ENCODE peak calls at places on chromosome 20, in ten cellular contexts. R, I, W, F, M, B, L, V, D and O are unnamed samples. For H3K9me3, the result is how much of the 10 kb centered on the place peaks cover.

GRCh38 chr20:33480071-33480470 is 9.8 kb upstream of the CBFA2T2 start:
- DNase-seq in R (no peak), I (no peak), W (no peak), F (no peak), M (peak), B (no peak), L (no peak), V (no peak), D (no peak), O (no peak)

GRCh38 chr20:10360878-10361277 is 73.1 kb downstream of the MKKS start:
- DNase-seq in R (no peak), I (no peak), W (no peak), F (no peak), M (no peak), B (no peak), L (no peak), V (no peak), D (no peak), O (no peak)

GRCh38 chr20:36830791-36831691 is 44.9 kb upstream of the TLDC2 start:
- DNase-seq in R (peak), I (peak), W (no peak), F (no peak), M (no peak), B (no peak), L (peak), V (peak), D (no peak), O (no peak)

GRCh38 chr20:5073154-5074049 is 46.4 kb downstream of the PCNA start:
- DNase-seq in R (peak), I (peak), W (peak), F (no peak), M (peak), B (no peak), L (peak), V (peak), D (peak), O (peak)

GRCh38 chr20:64165866-64166600 is 1.8 kb downstream of the MYT1 start:
- DNase-seq in R (no peak), I (peak), W (no peak), F (no peak), M (no peak), B (no peak), L (no peak), V (no peak), D (no peak), O (no peak)

GRCh38 chr20:8542115-8542486 is 410.0 kb downstream of the PLCB1 start:
- DNase-seq in R (no peak), I (no peak), W (no peak), F (no peak), M (no peak), B (no peak), L (no peak), V (no peak), D (no peak), O (no peak)

GRCh38 chr20:13526551-13526950 is 112.2 kb downstream of the TASP1 start:
- DNase-seq in R (no peak), I (no peak), W (no peak), F (no peak), M (no peak), B (no peak), L (no peak), V (no peak), D (no peak), O (no peak)

GRCh38 chr20:63874254-63874653 is 9.2 kb downstream of the TPD52L2 start:
- DNase-seq in R (no peak), I (no peak), W (no peak), F (no peak), M (no peak), B (no peak), L (no peak), V (no peak), D (no peak), O (no peak)

GRCh38 chr20:41872986-41873385 is 254.8 kb upstream of the CHD6 start:
- DNase-seq in R (no peak), I (no peak), W (no peak), F (no peak), M (no peak), B (no peak), L (no peak), V (no peak), D (no peak), O (no peak)

GRCh38 chr20:8454137-8454712 is 322.2 kb downstream of the PLCB1 start:
- DNase-seq in R (no peak), I (peak), W (peak), F (no peak), M (no peak), B (no peak), L (no peak), V (no peak), D (no peak), O (no peak)

GRCh38 chr20:4230651-4231050 is 215.3 kb upstream of the RNF24 start:
- DNase-seq in R (no peak), I (no peak), W (no peak), F (no peak), M (no peak), B (no peak), L (no peak), V (no peak), D (no peak), O (no peak)

GRCh38 chr20:21613512-21613911 is 92.0 kb upstream of the PAX1 start:
- DNase-seq in R (no peak), I (no peak), W (no peak), F (no peak), M (peak), B (no peak), L (no peak), V (peak), D (peak), O (no peak)

GRCh38 chr20:16732506-16733152 is 2.8 kb downstream of the SNRPB2 start:
- DNase-seq in R (no peak), I (peak), W (no peak), F (no peak), M (no peak), B (no peak), L (no peak), V (no peak), D (no peak), O (no peak)

GRCh38 chr20:23159923-23160445 is 73.9 kb upstream of the CD93 start:
- DNase-seq in R (no peak), I (no peak), W (no peak), F (no peak), M (no peak), B (no peak), L (no peak), V (no peak), D (no peak), O (no peak)

GRCh38 chr20:2006452-2007381 is 12.9 kb upstream of the PDYN start:
- DNase-seq in R (no peak), I (peak), W (no peak), F (no peak), M (no peak), B (peak), L (no peak), V (no peak), D (peak), O (no peak)

GRCh38 chr20:4532772-4533171 is 188.9 kb upstream of the PRND start:
- DNase-seq in R (no peak), I (no peak), W (no peak), F (no peak), M (no peak), B (no peak), L (no peak), V (no peak), D (no peak), O (no peak)

GRCh38 chr20:38883081-38883980 is 42.9 kb upstream of the FAM83D start:
- DNase-seq in R (no peak), I (peak), W (no peak), F (no peak), M (no peak), B (no peak), L (no peak), V (peak), D (no peak), O (no peak)

GRCh38 chr20:61256819-61257218 is 4.8 kb downstream of the CDH4 start:
- DNase-seq in R (no peak), I (no peak), W (no peak), F (no peak), M (no peak), B (no peak), L (no peak), V (no peak), D (no peak), O (no peak)

GRCh38 chr20:50248104-50248631 is 57.5 kb downstream of the CEBPB start:
- DNase-seq in R (no peak), I (no peak), W (no peak), F (no peak), M (no peak), B (peak), L (no peak), V (peak), D (peak), O (no peak)

GRCh38 chr20:63627700-63628245 is 872 bp upstream of the GMEB2 start:
- DNase-seq in R (peak), I (no peak), W (no peak), F (no peak), M (no peak), B (peak), L (no peak), V (peak), D (no peak), O (no peak)

GRCh38 chr20:50772418-50773185 is 22.3 kb upstream of the BCAS4 start:
- DNase-seq in R (peak), I (no peak), W (no peak), F (no peak), M (no peak), B (no peak), L (peak), V (no peak), D (no peak), O (no peak)

GRCh38 chr20:53468583-53468982 is 125.1 kb downstream of the ZNF217 start:
- DNase-seq in R (no peak), I (no peak), W (no peak), F (no peak), M (no peak), B (no peak), L (no peak), V (no peak), D (no peak), O (no peak)

GRCh38 chr20:38094373-38094775 is 60.8 kb downstream of the RPRD1B start:
- DNase-seq in R (no peak), I (no peak), W (peak), F (no peak), M (peak), B (no peak), L (peak), V (no peak), D (peak), O (peak)

GRCh38 chr20:62721511-62722197 is 13.0 kb downstream of the NTSR1 start:
- DNase-seq in R (no peak), I (no peak), W (no peak), F (no peak), M (no peak), B (no peak), L (no peak), V (no peak), D (no peak), O (no peak)

GRCh38 chr20:7540923-7541322 is 399.3 kb downstream of the HAO1 start:
- DNase-seq in R (no peak), I (no peak), W (no peak), F (no peak), M (no peak), B (no peak), L (no peak), V (no peak), D (no peak), O (no peak)

GRCh38 chr20:419556-420168 is 11.6 kb downstream of the RBCK1 start:
- DNase-seq in R (no peak), I (no peak), W (no peak), F (no peak), M (peak), B (no peak), L (no peak), V (peak), D (no peak), O (no peak)

GRCh38 chr20:61092199-61092598 is 159.9 kb upstream of the CDH4 start:
- DNase-seq in R (no peak), I (no peak), W (no peak), F (no peak), M (no peak), B (no peak), L (no peak), V (no peak), D (no peak), O (no peak)

GRCh38 chr20:50034567-50035170 is 51.9 kb downstream of the SNAI1 start:
- DNase-seq in R (no peak), I (peak), W (peak), F (no peak), M (no peak), B (no peak), L (peak), V (no peak), D (no peak), O (no peak)

GRCh38 chr20:51365670-51366069 is 176.8 kb downstream of the NFATC2 start:
- DNase-seq in R (no peak), I (no peak), W (peak), F (no peak), M (no peak), B (no peak), L (peak), V (no peak), D (no peak), O (no peak)

GRCh38 chr20:34943808-34944568 is 11.6 kb downstream of the GSS start:
- DNase-seq in R (no peak), I (no peak), W (no peak), F (no peak), M (no peak), B (no peak), L (peak), V (no peak), D (no peak), O (no peak)
- H3K27ac ChIP-seq in R (no peak), I (no peak), W (peak), F (no peak), M (no peak), B (no peak), L (no peak), V (no peak), D (no peak), O (no peak)

GRCh38 chr20:24998121-24998520 is 5.6 kb upstream of the APMAP start:
- DNase-seq in R (no peak), I (no peak), W (no peak), F (no peak), M (no peak), B (no peak), L (peak), V (no peak), D (no peak), O (no peak)

GRCh38 chr20:24996449-24997195 is 4.1 kb upstream of the APMAP start:
- DNase-seq in R (no peak), I (no peak), W (no peak), F (no peak), M (no peak), B (no peak), L (peak), V (no peak), D (no peak), O (no peak)

GRCh38 chr20:24994470-24995368 is 2.2 kb upstream of the APMAP start:
- DNase-seq in R (peak), I (peak), W (peak), F (peak), M (peak), B (peak), L (peak), V (no peak), D (peak), O (peak)

GRCh38 chr20:24994186-24994465 is 1.6 kb upstream of the APMAP start:
- DNase-seq in R (no peak), I (no peak), W (no peak), F (no peak), M (no peak), B (no peak), L (no peak), V (no peak), D (no peak), O (no peak)

DNA sequence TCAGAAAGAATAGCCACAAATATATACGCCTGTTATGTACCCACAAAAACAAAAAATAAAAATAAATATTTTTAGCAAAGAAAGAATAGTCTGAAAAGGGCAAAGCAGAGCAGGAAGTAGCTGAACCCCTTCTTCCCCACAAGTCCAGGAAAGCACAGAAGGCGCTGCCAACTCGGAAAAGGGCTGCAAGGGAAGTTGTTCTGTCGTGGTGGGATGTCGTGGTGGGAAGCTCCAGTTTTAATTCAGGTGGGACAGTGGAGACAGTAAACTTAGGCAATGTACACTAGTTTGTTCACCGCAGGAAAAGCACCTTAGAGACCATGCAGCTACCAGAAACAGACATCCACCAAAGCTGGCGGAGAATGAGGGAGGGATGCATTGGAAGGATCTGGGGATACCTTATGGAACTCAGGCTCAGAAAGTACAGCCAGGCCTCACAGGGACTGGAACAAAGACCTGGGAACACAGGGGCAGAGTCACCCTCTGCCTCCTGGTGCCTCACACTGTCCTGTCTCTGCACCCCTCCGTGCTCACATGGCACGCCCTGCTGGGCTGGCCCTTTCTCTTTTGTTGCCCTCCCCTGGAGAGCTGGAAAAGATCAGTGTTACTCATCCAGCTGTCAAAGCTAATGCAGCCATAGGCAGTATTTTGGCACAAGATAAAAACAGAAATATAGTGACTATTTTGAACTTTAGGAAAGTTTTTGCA is 3.3 kb upstream of the APMAP start:
- DNase-seq in R (no peak), I (no peak), W (no peak), F (no peak), M (no peak), B (no peak), L (peak), V (no peak), D (no peak), O (no peak)
- TF ChIP-seq EP300 in R (no peak), I (no peak), W (no peak), F (no peak), M (no peak), B (no peak), L (no peak), V (no peak), D (no peak), O (no peak)

DNA sequence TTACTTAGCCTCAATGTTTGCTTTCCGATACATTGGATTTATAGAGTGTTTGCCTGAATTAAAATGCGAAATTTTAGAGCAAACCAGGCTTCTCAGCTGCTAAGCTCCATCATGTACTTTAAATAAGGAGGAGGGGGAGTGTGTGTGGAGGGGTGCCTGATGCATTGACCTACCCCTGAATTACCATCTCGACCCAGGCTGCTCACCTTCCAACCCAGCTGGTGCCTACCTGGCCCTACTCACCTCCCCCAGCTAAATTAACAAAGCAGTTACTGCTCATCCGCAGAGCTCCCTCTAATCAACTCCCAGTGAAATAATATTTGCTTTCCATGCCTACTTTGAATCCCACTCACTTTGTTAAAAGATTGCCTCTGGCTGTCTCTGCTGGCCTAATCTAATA is 544.5 kb downstream of the MAFB start:
- DNase-seq in R (no peak), I (peak), W (no peak), F (no peak), M (no peak), B (no peak), L (no peak), V (no peak), D (no peak), O (no peak)
- H3K9me3 ChIP-seq in R (under half), I (under half), W (under half), F (under half), M (under half), B (under half), L (under half), V (under half), D (under half), O (under half)

DNA sequence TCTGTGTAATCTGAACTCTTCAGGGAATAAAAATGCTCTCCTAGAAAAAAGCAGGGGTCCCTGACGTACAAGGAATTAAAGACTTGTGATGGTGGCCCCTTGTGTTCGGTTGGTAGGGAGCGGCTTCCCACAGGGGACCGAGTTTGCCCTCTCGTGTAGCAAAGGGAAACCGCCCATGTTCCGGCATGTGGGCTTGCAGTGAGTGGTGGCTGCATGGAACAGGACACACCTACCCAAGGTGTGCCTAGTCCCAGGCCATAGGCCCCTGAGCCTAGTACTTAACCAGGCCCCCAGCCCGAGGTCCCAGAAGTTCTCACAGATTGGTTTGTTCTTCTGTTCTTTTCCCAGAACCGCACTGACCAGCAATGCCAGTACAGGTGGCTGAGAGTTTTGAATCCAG is 15.5 kb downstream of the MYBL2 start:
- DNase-seq in R (no peak), I (no peak), W (no peak), F (no peak), M (peak), B (no peak), L (no peak), V (no peak), D (no peak), O (no peak)
- H3K27ac ChIP-seq in R (no peak), I (no peak), W (no peak), F (no peak), M (no peak), B (no peak), L (no peak), V (no peak), D (no peak), O (no peak)